ENCODE peak calls at places on chromosomes 1 and 21, in eight cellular contexts. One of them, this sample, is unnamed.
A peak's percentile ranks its signal among the peaks of the same experiment; 100 is the strongest.

GRCh38 chr1:243287652-243288051 is 31.8 kb downstream of the SDCCAG8 start:
- DNase-seq in psoas muscle: no peak
- DNase-seq in cardiac muscle cell: no peak
- DNase-seq in caudate nucleus: no peak
- DNase-seq in tibial artery: no peak
- DNase-seq in A549: no peak
- DNase-seq in IMR-90: peak; percentile 93
- DNase-seq in sigmoid colon: no peak
- DNase-seq in this sample: no peak

GRCh38 chr1:87586501-87586900 is 257.8 kb downstream of the LMO4 start:
- DNase-seq in psoas muscle: no peak
- DNase-seq in cardiac muscle cell: no peak
- DNase-seq in caudate nucleus: no peak
- DNase-seq in tibial artery: no peak
- DNase-seq in A549: no peak
- DNase-seq in IMR-90: no peak
- DNase-seq in sigmoid colon: no peak
- DNase-seq in this sample: no peak

GRCh38 chr1:212727386-212728181 is 27.9 kb upstream of the BATF3 start:
- DNase-seq in psoas muscle: no peak
- DNase-seq in cardiac muscle cell: no peak
- DNase-seq in caudate nucleus: no peak
- DNase-seq in tibial artery: no peak
- DNase-seq in A549: no peak
- DNase-seq in IMR-90: peak; percentile 54
- DNase-seq in sigmoid colon: no peak
- DNase-seq in this sample: no peak

GRCh38 chr1:221187174-221187573 is 307.9 kb downstream of the HLX start:
- DNase-seq in psoas muscle: no peak
- DNase-seq in cardiac muscle cell: no peak
- DNase-seq in caudate nucleus: no peak
- DNase-seq in tibial artery: no peak
- DNase-seq in A549: no peak
- DNase-seq in IMR-90: peak; percentile 18
- DNase-seq in sigmoid colon: no peak
- DNase-seq in this sample: no peak

GRCh38 chr1:92291372-92291999 is 7.3 kb downstream of the GLMN start:
- DNase-seq in psoas muscle: no peak
- DNase-seq in cardiac muscle cell: peak; percentile 34
- DNase-seq in caudate nucleus: no peak
- DNase-seq in tibial artery: no peak
- DNase-seq in A549: peak; percentile 10
- DNase-seq in IMR-90: peak; percentile 77
- DNase-seq in sigmoid colon: no peak
- DNase-seq in this sample: peak; percentile 22

GRCh38 chr1:227416156-227416865 is 98.0 kb upstream of the CDC42BPA start:
- DNase-seq in psoas muscle: no peak
- DNase-seq in cardiac muscle cell: no peak
- DNase-seq in caudate nucleus: no peak
- DNase-seq in tibial artery: no peak
- DNase-seq in A549: no peak
- DNase-seq in IMR-90: peak; percentile 60
- DNase-seq in sigmoid colon: no peak
- DNase-seq in this sample: no peak

GRCh38 chr1:200306954-200307754 is 102.7 kb downstream of the ZNF281 start:
- DNase-seq in psoas muscle: no peak
- DNase-seq in cardiac muscle cell: peak; percentile 49
- DNase-seq in caudate nucleus: no peak
- DNase-seq in tibial artery: no peak
- DNase-seq in A549: peak; percentile 76
- DNase-seq in IMR-90: peak; percentile 46
- DNase-seq in sigmoid colon: no peak
- DNase-seq in this sample: no peak

GRCh38 chr1:924619-925323 is 1.0 kb downstream of the SAMD11 start:
- DNase-seq in psoas muscle: peak; percentile 53
- DNase-seq in cardiac muscle cell: peak; percentile 80
- DNase-seq in caudate nucleus: no peak
- DNase-seq in tibial artery: no peak
- DNase-seq in A549: no peak
- DNase-seq in IMR-90: peak; percentile 36
- DNase-seq in sigmoid colon: no peak
- DNase-seq in this sample: no peak

GRCh38 chr21:45032977-45033705 is 41.2 kb upstream of the ADARB1 start:
- DNase-seq in psoas muscle: no peak
- DNase-seq in cardiac muscle cell: no peak
- DNase-seq in caudate nucleus: no peak
- DNase-seq in tibial artery: peak; percentile 54
- DNase-seq in A549: no peak
- DNase-seq in IMR-90: no peak
- DNase-seq in sigmoid colon: peak; percentile 63
- DNase-seq in this sample: no peak

GRCh38 chr1:112536561-112536960 is 27.8 kb downstream of the WNT2B start:
- DNase-seq in psoas muscle: no peak
- DNase-seq in cardiac muscle cell: no peak
- DNase-seq in caudate nucleus: no peak
- DNase-seq in tibial artery: no peak
- DNase-seq in A549: no peak
- DNase-seq in IMR-90: no peak
- DNase-seq in sigmoid colon: no peak
- DNase-seq in this sample: no peak

GRCh38 chr1:193131266-193131860 is 9.5 kb downstream of the CDC73 start:
- DNase-seq in psoas muscle: no peak
- DNase-seq in cardiac muscle cell: no peak
- DNase-seq in caudate nucleus: no peak
- DNase-seq in tibial artery: no peak
- DNase-seq in A549: no peak
- DNase-seq in IMR-90: no peak
- DNase-seq in sigmoid colon: no peak
- DNase-seq in this sample: no peak

GRCh38 chr1:9286556-9286955 is 6.1 kb upstream of the SPSB1 start:
- DNase-seq in psoas muscle: no peak
- DNase-seq in cardiac muscle cell: no peak
- DNase-seq in caudate nucleus: no peak
- DNase-seq in tibial artery: no peak
- DNase-seq in A549: no peak
- DNase-seq in IMR-90: no peak
- DNase-seq in sigmoid colon: no peak
- DNase-seq in this sample: no peak

GRCh38 chr1:225506727-225507126 is 78.9 kb upstream of the LBR start:
- DNase-seq in psoas muscle: no peak
- DNase-seq in cardiac muscle cell: no peak
- DNase-seq in caudate nucleus: no peak
- DNase-seq in tibial artery: no peak
- DNase-seq in A549: no peak
- DNase-seq in IMR-90: no peak
- DNase-seq in sigmoid colon: no peak
- DNase-seq in this sample: no peak
- H3K27ac ChIP-seq in psoas muscle: peak overlapping the region; percentile 47
- H3K27ac ChIP-seq in cardiac muscle cell: peak overlapping the region; percentile 47
- H3K27ac ChIP-seq in caudate nucleus: no peak overlapping the region
- H3K27ac ChIP-seq in tibial artery: no peak overlapping the region
- H3K27ac ChIP-seq in A549: no peak overlapping the region
- H3K27ac ChIP-seq in IMR-90: no peak overlapping the region
- H3K27ac ChIP-seq in sigmoid colon: peak overlapping the region; percentile 87
- H3K27ac ChIP-seq in this sample: no peak overlapping the region

DNA sequence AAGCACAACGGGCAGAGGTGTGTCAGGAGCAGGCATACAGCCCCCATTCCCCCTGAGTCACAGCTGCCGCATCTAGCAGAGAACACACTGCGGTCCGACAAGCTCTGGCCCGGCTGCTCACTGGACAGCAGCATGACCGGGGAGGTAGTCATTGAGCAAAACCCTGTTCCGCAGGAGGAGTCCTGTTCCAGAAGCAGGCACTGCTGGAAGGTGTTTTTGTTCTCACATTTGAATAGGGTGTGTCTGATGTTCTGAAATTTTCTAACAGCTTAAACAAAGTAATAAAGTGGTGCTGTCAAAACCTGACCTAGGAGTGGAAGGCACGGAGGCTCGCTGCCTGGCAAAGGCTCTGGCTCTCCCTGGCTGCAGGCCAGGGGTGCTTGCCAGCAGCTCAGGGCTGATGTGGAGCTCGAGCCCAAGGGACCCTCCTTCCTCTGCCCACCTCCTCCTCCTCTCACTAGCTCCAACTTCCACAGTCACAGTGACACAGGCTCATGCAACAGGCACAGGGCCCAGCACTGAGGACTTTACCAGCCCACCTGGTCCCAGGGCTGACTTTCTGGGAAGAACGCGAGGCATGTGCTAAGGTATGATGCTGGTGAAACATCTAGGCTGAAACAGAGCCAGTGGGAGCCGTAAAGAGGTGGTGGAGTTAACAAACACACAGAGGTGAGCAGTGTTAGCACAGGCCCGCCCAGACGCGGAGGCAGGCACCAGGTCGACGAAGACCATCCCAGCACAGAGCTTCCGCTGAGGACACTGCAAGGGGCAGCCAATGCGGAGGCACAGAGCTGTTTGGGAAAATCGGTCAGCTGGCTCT is 118.6 kb upstream of the IFFO2 start:
- DNase-seq in psoas muscle: no peak
- DNase-seq in cardiac muscle cell: no peak
- DNase-seq in caudate nucleus: no peak
- DNase-seq in tibial artery: no peak
- DNase-seq in A549: no peak
- DNase-seq in IMR-90: no peak
- DNase-seq in sigmoid colon: no peak
- DNase-seq in this sample: no peak
- H3K27ac ChIP-seq in psoas muscle: peak overlapping the region; percentile 85
- H3K27ac ChIP-seq in cardiac muscle cell: no peak overlapping the region
- H3K27ac ChIP-seq in caudate nucleus: no peak overlapping the region
- H3K27ac ChIP-seq in tibial artery: no peak overlapping the region
- H3K27ac ChIP-seq in A549: peak overlapping the region; percentile 45
- H3K27ac ChIP-seq in IMR-90: no peak overlapping the region
- H3K27ac ChIP-seq in sigmoid colon: peak overlapping the region; percentile 67
- H3K27ac ChIP-seq in this sample: no peak overlapping the region

GRCh38 chr1:226404904-226405222 is 3.0 kb downstream of the PARP1 start:
- DNase-seq in psoas muscle: no peak
- DNase-seq in cardiac muscle cell: no peak
- DNase-seq in caudate nucleus: no peak
- DNase-seq in tibial artery: no peak
- DNase-seq in A549: no peak
- DNase-seq in IMR-90: no peak
- DNase-seq in sigmoid colon: no peak
- DNase-seq in this sample: no peak

GRCh38 chr1:226404063-226404903 is 3.6 kb downstream of the PARP1 start:
- DNase-seq in psoas muscle: no peak
- DNase-seq in cardiac muscle cell: no peak
- DNase-seq in caudate nucleus: no peak
- DNase-seq in tibial artery: no peak
- DNase-seq in A549: no peak
- DNase-seq in IMR-90: peak; percentile 68
- DNase-seq in sigmoid colon: no peak
- DNase-seq in this sample: no peak

GRCh38 chr1:226406401-226406881 is 1.5 kb downstream of the PARP1 start:
- DNase-seq in psoas muscle: no peak
- DNase-seq in cardiac muscle cell: no peak
- DNase-seq in caudate nucleus: no peak
- DNase-seq in tibial artery: no peak
- DNase-seq in A549: peak; percentile 28
- DNase-seq in IMR-90: peak; percentile 41
- DNase-seq in sigmoid colon: no peak
- DNase-seq in this sample: no peak

GRCh38 chr1:226407199-226407496 is 745 bp downstream of the PARP1 start:
- DNase-seq in psoas muscle: no peak
- DNase-seq in cardiac muscle cell: no peak
- DNase-seq in caudate nucleus: no peak
- DNase-seq in tibial artery: no peak
- DNase-seq in A549: no peak
- DNase-seq in IMR-90: no peak
- DNase-seq in sigmoid colon: no peak
- DNase-seq in this sample: no peak

DNA sequence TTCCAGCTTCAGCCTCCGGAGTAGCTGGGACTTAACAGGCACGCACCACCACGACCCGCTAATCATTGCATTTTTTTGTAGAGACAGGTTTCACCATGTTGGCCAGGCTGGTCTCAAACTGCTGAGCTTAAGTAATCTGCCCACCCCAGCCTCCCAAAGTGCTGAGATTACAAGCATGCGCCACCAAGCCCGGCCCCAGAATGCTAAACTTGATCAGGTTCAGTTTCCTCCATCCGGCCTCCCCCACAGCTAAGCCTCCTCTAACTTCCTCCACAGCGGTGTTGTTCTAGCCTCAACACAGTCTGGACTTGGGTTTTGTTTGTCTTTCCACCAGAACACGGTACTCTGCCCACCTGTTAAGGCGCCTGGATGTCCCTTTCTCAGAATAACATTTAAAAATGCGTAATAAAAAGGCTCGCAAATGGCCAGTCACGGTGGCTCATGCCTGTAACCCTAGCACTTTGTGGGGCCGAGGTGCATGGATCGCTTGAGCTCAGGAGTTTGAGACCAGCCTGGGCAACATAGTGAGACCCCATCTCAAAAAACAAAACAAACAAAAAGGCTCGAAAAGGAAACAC is 2.4 kb downstream of the PARP1 start:
- DNase-seq in psoas muscle: no peak
- DNase-seq in cardiac muscle cell: no peak
- DNase-seq in caudate nucleus: no peak
- DNase-seq in tibial artery: no peak
- DNase-seq in A549: no peak
- DNase-seq in IMR-90: no peak
- DNase-seq in sigmoid colon: no peak
- DNase-seq in this sample: no peak
- H3K27ac ChIP-seq in psoas muscle: no peak overlapping the region
- H3K27ac ChIP-seq in cardiac muscle cell: no peak overlapping the region
- H3K27ac ChIP-seq in caudate nucleus: no peak overlapping the region
- H3K27ac ChIP-seq in tibial artery: no peak overlapping the region
- H3K27ac ChIP-seq in A549: peak overlapping the region; percentile 8
- H3K27ac ChIP-seq in IMR-90: no peak overlapping the region
- H3K27ac ChIP-seq in sigmoid colon: peak overlapping the region; percentile 94
- H3K27ac ChIP-seq in this sample: no peak overlapping the region

GRCh38 chr1:118928739-118929554 is 59.2 kb downstream of the TBX15 start:
- DNase-seq in psoas muscle: no peak
- DNase-seq in cardiac muscle cell: peak; percentile 72
- DNase-seq in caudate nucleus: no peak
- DNase-seq in tibial artery: no peak
- DNase-seq in A549: no peak
- DNase-seq in IMR-90: peak; percentile 28
- DNase-seq in sigmoid colon: no peak
- DNase-seq in this sample: peak; percentile 10

GRCh38 chr1:118927421-118927820 is 60.7 kb downstream of the TBX15 start:
- DNase-seq in psoas muscle: no peak
- DNase-seq in cardiac muscle cell: no peak
- DNase-seq in caudate nucleus: no peak
- DNase-seq in tibial artery: no peak
- DNase-seq in A549: no peak
- DNase-seq in IMR-90: no peak
- DNase-seq in sigmoid colon: no peak
- DNase-seq in this sample: no peak

GRCh38 chr1:118931876-118932275 is 56.3 kb downstream of the TBX15 start:
- DNase-seq in psoas muscle: no peak
- DNase-seq in cardiac muscle cell: no peak
- DNase-seq in caudate nucleus: no peak
- DNase-seq in tibial artery: no peak
- DNase-seq in A549: no peak
- DNase-seq in IMR-90: no peak
- DNase-seq in sigmoid colon: no peak
- DNase-seq in this sample: no peak

GRCh38 chr1:118926261-118926660 is 61.9 kb downstream of the TBX15 start:
- DNase-seq in psoas muscle: no peak
- DNase-seq in cardiac muscle cell: no peak
- DNase-seq in caudate nucleus: no peak
- DNase-seq in tibial artery: no peak
- DNase-seq in A549: no peak
- DNase-seq in IMR-90: no peak
- DNase-seq in sigmoid colon: no peak
- DNase-seq in this sample: no peak

GRCh38 chr1:118927826-118928225 is 60.3 kb downstream of the TBX15 start:
- DNase-seq in psoas muscle: no peak
- DNase-seq in cardiac muscle cell: no peak
- DNase-seq in caudate nucleus: no peak
- DNase-seq in tibial artery: no peak
- DNase-seq in A549: no peak
- DNase-seq in IMR-90: no peak
- DNase-seq in sigmoid colon: no peak
- DNase-seq in this sample: no peak
- H3K27ac ChIP-seq in psoas muscle: no peak overlapping the region
- H3K27ac ChIP-seq in cardiac muscle cell: no peak overlapping the region
- H3K27ac ChIP-seq in caudate nucleus: no peak overlapping the region
- H3K27ac ChIP-seq in tibial artery: no peak overlapping the region
- H3K27ac ChIP-seq in A549: no peak overlapping the region
- H3K27ac ChIP-seq in IMR-90: no peak overlapping the region
- H3K27ac ChIP-seq in sigmoid colon: no peak overlapping the region
- H3K27ac ChIP-seq in this sample: no peak overlapping the region